ENCODE peak calls at places on chromosomes 7 and 10, in four cellular contexts. N, G, S and Q are unnamed samples.

GRCh38 chr7:16891338-16891737 is 9.6 kb upstream of the AGR3 start:
- DNase-seq in N (peak), S (peak), G (peak), Q (peak)

GRCh38 chr7:156764016-156764669 is 123.6 kb downstream of the RNF32 start:
- DNase-seq in S (peak), N (peak), G (peak), Q (peak)

GRCh38 chr10:44827431-44828006 is 83.6 kb upstream of the TMEM72 start:
- DNase-seq in N (no peak), S (no peak), G (no peak), Q (no peak)

GRCh38 chr7:26653430-26653911 is 210.9 kb downstream of the SKAP2 start:
- DNase-seq in S (no peak), G (peak), N (no peak), Q (no peak)

GRCh38 chr7:79340212-79340611 is 113.3 kb downstream of the MAGI2 start:
- DNase-seq in S (no peak), N (peak), G (no peak), Q (no peak)

GRCh38 chr10:117686606-117687005 is 144.1 kb downstream of the EMX2 start:
- DNase-seq in G (no peak), N (no peak), S (no peak), Q (no peak)

GRCh38 chr7:3089493-3089892 is 45.8 kb upstream of the CARD11 start:
- DNase-seq in S (peak), N (peak), G (peak), Q (no peak)

GRCh38 chr7:71133232-71133622 is 1.3 kb downstream of the GALNT17 start:
- DNase-seq in S (no peak), G (no peak), N (no peak), Q (no peak)

GRCh38 chr7:152987673-152988072 is 228.1 kb downstream of the ACTR3B start:
- DNase-seq in N (peak), G (no peak), S (no peak), Q (peak)

GRCh38 chr10:5291501-5292195 is 73.1 kb upstream of the UCN3 start:
- DNase-seq in G (peak), S (peak), N (peak), Q (peak)

GRCh38 chr7:36287371-36288241 is 102.1 kb upstream of the ANLN start:
- DNase-seq in N (no peak), S (no peak), G (no peak), Q (peak)

GRCh38 chr10:12908773-12909172 is 92.7 kb downstream of the CCDC3 start:
- DNase-seq in N (no peak), G (no peak), S (no peak), Q (no peak)

GRCh38 chr10:124354411-124355382 is 64.0 kb downstream of the OAT start:
- DNase-seq in N (peak), G (peak), S (peak), Q (peak)

GRCh38 chr10:24513155-24513554 is 210.5 kb downstream of the ARHGAP21 start:
- DNase-seq in G (peak), N (peak), S (peak), Q (no peak)

GRCh38 chr7:129644634-129645230 is 33.2 kb downstream of the NRF1 start:
- DNase-seq in G (peak), S (peak), N (peak), Q (peak)

GRCh38 chr10:126350216-126350992 is 37.9 kb downstream of the ADAM12 start:
- DNase-seq in G (no peak), S (peak), N (peak), Q (peak)

GRCh38 chr7:855686-856369 is 20.5 kb upstream of the GET4 start:
- DNase-seq in S (no peak), N (no peak), G (no peak), Q (no peak)

GRCh38 chr10:95243318-95243617 is 47.5 kb downstream of the PDLIM1 start:
- DNase-seq in S (no peak), G (no peak), N (no peak), Q (no peak)
- TF ChIP-seq CTCF in S (no peak), G (no peak), N (no peak), Q (peak)

GRCh38 chr7:142739927-142740492 is 9.3 kb upstream of the PRSS1 start:
- DNase-seq in G (no peak), S (no peak), N (no peak), Q (no peak)
- TF ChIP-seq CTCF in G (no peak), S (no peak), N (no peak), Q (peak)

GRCh38 chr7:142711722-142712616 is 37.3 kb upstream of the PRSS1 start:
- DNase-seq in N (peak), S (peak), G (peak), Q (peak)
- TF ChIP-seq CTCF in N (peak), S (peak), G (peak), Q (peak)

DNA sequence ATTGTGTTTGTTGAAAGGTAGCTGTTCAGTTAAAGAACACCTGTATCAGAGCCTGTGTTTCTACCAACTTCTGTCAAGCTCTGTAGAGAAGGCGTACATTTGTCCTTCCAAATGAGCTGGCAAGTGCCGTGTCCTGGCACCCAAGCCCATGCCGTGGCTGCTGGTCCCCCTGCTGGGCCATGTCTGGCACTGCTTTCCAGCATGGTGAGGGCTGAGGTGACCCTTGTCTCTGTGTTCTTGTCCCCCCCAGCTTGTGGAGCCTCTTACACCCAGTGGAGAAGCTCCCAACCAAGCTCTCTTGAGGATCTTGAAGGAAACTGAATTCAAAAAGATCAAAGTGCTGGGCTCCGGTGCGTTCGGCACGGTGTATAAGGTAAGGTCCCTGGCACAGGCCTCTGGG is 154.9 kb downstream of the EGFR start:
- DNase-seq in S (no peak), N (no peak), G (no peak), Q (no peak)
- TF ChIP-seq CTCF in S (no peak), N (no peak), G (no peak), Q (peak)

GRCh38 chr7:23276947-23277346 is 22.2 kb upstream of the MALSU1 start:
- DNase-seq in G (no peak), N (no peak), S (no peak), Q (no peak)

GRCh38 chr7:23275906-23276305 is 23.2 kb upstream of the MALSU1 start:
- DNase-seq in G (no peak), S (no peak), N (no peak), Q (no peak)

GRCh38 chr7:23273141-23273599 is 26.0 kb upstream of the MALSU1 start:
- DNase-seq in S (peak), N (peak), G (peak), Q (peak)

GRCh38 chr7:23277359-23277989 is 21.7 kb upstream of the MALSU1 start:
- DNase-seq in G (peak), S (peak), N (peak), Q (peak)

DNA sequence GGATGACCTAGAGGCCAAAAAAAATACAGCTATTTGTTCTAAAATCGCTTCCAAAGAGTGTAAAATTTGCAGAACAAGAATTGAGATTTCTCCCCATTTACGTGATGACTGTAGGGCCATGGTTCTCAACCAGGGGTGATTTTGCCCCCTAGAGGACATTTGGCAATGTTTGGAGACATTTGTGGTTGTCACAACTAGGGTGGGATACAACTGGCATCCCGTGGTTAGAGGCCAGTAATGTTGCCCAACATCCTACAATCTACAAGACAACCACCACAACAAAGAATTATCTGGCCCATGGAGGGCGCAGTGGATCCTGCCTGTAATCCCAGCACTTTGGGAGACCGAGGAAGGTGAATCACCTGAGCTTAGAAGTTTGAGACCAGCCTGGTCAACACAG is 22.8 kb upstream of the MALSU1 start:
- DNase-seq in N (no peak), S (no peak), G (no peak), Q (no peak)
- TF ChIP-seq CTCF in N (no peak), S (no peak), G (peak), Q (peak)

GRCh38 chr7:40043164-40043563 is 91.3 kb downstream of the MPLKIP start:
- DNase-seq in S (no peak), N (no peak), G (no peak), Q (no peak)

DNA sequence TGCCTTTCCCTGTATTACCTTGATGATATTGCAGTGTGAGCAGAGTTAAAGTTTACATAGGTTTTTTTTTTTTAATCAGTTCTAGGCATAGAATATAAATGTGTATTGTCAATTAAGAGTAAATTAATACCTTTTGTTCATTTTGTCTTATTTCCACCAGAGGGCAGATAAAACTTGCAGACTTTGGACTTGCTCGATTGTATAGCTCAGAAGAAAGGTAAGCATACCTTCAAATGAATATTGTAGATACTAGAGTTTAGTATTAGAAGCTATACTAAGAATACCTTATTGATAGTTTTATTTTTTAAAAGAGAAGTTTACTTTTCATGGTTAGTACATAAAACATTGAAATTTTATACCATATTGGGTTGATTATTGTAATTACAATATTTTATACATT is 86.8 kb downstream of the MPLKIP start:
- DNase-seq in G (no peak), S (no peak), N (no peak), Q (no peak)
- TF ChIP-seq CTCF in G (peak), S (no peak), N (peak), Q (peak)

GRCh38 chr7:70040971-70041766 is 442.9 kb downstream of the AUTS2 start:
- DNase-seq in S (peak), N (no peak), G (peak), Q (no peak)

GRCh38 chr7:70035509-70035908 is 437.2 kb downstream of the AUTS2 start:
- DNase-seq in N (no peak), S (peak), G (no peak), Q (no peak)

GRCh38 chr7:70035955-70036354 is 437.7 kb downstream of the AUTS2 start:
- DNase-seq in N (no peak), S (no peak), G (no peak), Q (no peak)

GRCh38 chr7:70036695-70037094 is 438.4 kb downstream of the AUTS2 start:
- DNase-seq in G (no peak), S (no peak), N (no peak), Q (no peak)

GRCh38 chr7:70037171-70037933 is 439.1 kb downstream of the AUTS2 start:
- DNase-seq in N (no peak), G (no peak), S (peak), Q (no peak)
- TF ChIP-seq CTCF in N (no peak), G (no peak), S (no peak), Q (no peak)

GRCh38 chr10:119652361-119652760 is 1.2 kb downstream of the BAG3 start:
- DNase-seq in N (peak), S (peak), G (peak), Q (peak)
- TF ChIP-seq CTCF in N (peak), S (peak), G (peak), Q (peak)

GRCh38 chr7:33719059-33719581 is 186.2 kb upstream of the BMPER start:
- DNase-seq in N (peak), S (peak), G (no peak), Q (no peak)

GRCh38 chr7:33720139-33720538 is 185.2 kb upstream of the BMPER start:
- DNase-seq in S (no peak), N (no peak), G (no peak), Q (no peak)

GRCh38 chr7:33714208-33714607 is 191.1 kb upstream of the BMPER start:
- DNase-seq in N (no peak), S (no peak), G (no peak), Q (no peak)

GRCh38 chr7:33720870-33721269 is 184.5 kb upstream of the BMPER start:
- DNase-seq in N (no peak), S (no peak), G (no peak), Q (no peak)

GRCh38 chr7:33716581-33717477 is 188.5 kb upstream of the BMPER start:
- DNase-seq in S (peak), G (peak), N (peak), Q (peak)
- TF ChIP-seq CTCF in S (peak), G (peak), N (peak), Q (peak)